ENCODE peak calls at places on chromosomes 6 and 20, in five cellular contexts. Z, P, U, J and D are unnamed samples.

GRCh38 chr20:24148372-24148771 is 159.8 kb upstream of the GGTLC1 start:
- DNase-seq in U (peak; percentile 99), Z (no peak), J (no peak), P (no peak), D (peak; percentile 34)

GRCh38 chr6:157988700-157989063 is 7.0 kb downstream of the SYNJ2 start:
- DNase-seq in J (no peak), U (no peak), P (no peak), Z (no peak), D (no peak)

GRCh38 chr20:40883097-40883496 is 145.5 kb upstream of the TOP1 start:
- DNase-seq in U (no peak), P (no peak), J (no peak), Z (no peak), D (no peak)

GRCh38 chr20:8148501-8148900 is 16.4 kb downstream of the PLCB1 start:
- DNase-seq in U (no peak), J (no peak), Z (no peak), P (no peak), D (no peak)

GRCh38 chr20:23568320-23569011 is at the start of gene CST9L:
- DNase-seq in U (no peak), Z (no peak), P (no peak), J (no peak), D (no peak)

GRCh38 chr6:81753709-81754678 is 1.5 kb upstream of the TENT5A start:
- DNase-seq in J (peak; percentile 77), Z (peak; percentile 34), U (peak; percentile 70), P (peak; percentile 90), D (no peak)

GRCh38 chr6:96234476-96234875 is 218.7 kb downstream of the FUT9 start:
- DNase-seq in U (no peak), J (no peak), Z (no peak), P (no peak), D (no peak)

GRCh38 chr6:89525786-89526562 is 93.0 kb downstream of the ANKRD6 start:
- DNase-seq in Z (no peak), P (no peak), U (no peak), J (no peak), D (no peak)

GRCh38 chr20:59078231-59078630 is 35.6 kb upstream of the PRELID3B start:
- DNase-seq in J (no peak), U (no peak), P (no peak), Z (no peak), D (no peak)

GRCh38 chr6:74557236-74557635 is 648.6 kb downstream of the COL12A1 start:
- DNase-seq in U (no peak), P (no peak), Z (no peak), J (no peak), D (no peak)

GRCh38 chr20:40279390-40279789 is 409.6 kb downstream of the MAFB start:
- DNase-seq in U (no peak), P (peak; percentile 32), Z (no peak), J (no peak), D (no peak)

GRCh38 chr20:54980321-54980960 is 505.0 kb downstream of the DOK5 start:
- DNase-seq in U (peak; percentile 40), Z (no peak), J (peak; percentile 4), P (peak; percentile 35), D (peak; percentile 4)

GRCh38 chr6:108168026-108168463 is 2.2 kb downstream of the NR2E1 start:
- DNase-seq in P (no peak), U (no peak), Z (no peak), J (peak; percentile 69), D (no peak)

GRCh38 chr20:17680128-17680835 is 1.8 kb downstream of the RRBP1 start:
- DNase-seq in U (no peak), Z (no peak), P (peak; percentile 78), J (peak; percentile 44), D (no peak)

GRCh38 chr6:15502451-15503345 is 160.1 kb downstream of the DTNBP1 start:
- DNase-seq in J (no peak), Z (no peak), U (no peak), P (no peak), D (no peak)

GRCh38 chr6:22363166-22363965 is 66.5 kb upstream of the PRL start:
- DNase-seq in U (no peak), P (no peak), J (no peak), Z (no peak), D (no peak)

GRCh38 chr6:30006170-30007131 is 54.6 kb upstream of the POLR1H start:
- DNase-seq in U (no peak), P (peak; percentile 28), Z (no peak), J (peak; percentile 53), D (no peak)

GRCh38 chr6:13000537-13000936 is 284.0 kb downstream of the PHACTR1 start:
- DNase-seq in J (no peak), Z (no peak), U (no peak), P (no peak), D (no peak)

GRCh38 chr20:25242231-25242630 is 5.7 kb upstream of the PYGB start:
- DNase-seq in U (no peak), P (no peak), Z (no peak), J (no peak), D (no peak)

GRCh38 chr6:5541751-5542432 is 280.6 kb downstream of the FARS2 start:
- DNase-seq in P (peak; percentile 13), Z (peak; percentile 78), U (no peak), J (peak; percentile 74), D (no peak)

GRCh38 chr20:4441191-4441590 is 280.5 kb upstream of the PRND start:
- DNase-seq in P (no peak), Z (no peak), U (no peak), J (no peak), D (no peak)
- H3K9me2 ChIP-seq in P (no peaks in the 10 kb centered on the region), Z (no peaks in the 10 kb centered on the region), U (no peaks in the 10 kb centered on the region), J (peaks cover 9% of the 10 kb centered on the region), D (no peaks in the 10 kb centered on the region)

GRCh38 chr6:168054663-168055560 is 24.1 kb downstream of the FRMD1 start:
- DNase-seq in U (no peak), Z (no peak), P (no peak), J (no peak), D (no peak)

GRCh38 chr6:168057836-168058235 is 21.2 kb downstream of the FRMD1 start:
- DNase-seq in U (no peak), Z (no peak), J (no peak), P (no peak), D (no peak)

GRCh38 chr6:168055696-168056489 is 23.1 kb downstream of the FRMD1 start:
- DNase-seq in Z (no peak), U (no peak), P (no peak), J (no peak), D (no peak)

GRCh38 chr6:168058691-168059551 is 20.1 kb downstream of the FRMD1 start:
- DNase-seq in U (peak; percentile 17), J (peak; percentile 62), Z (no peak), P (no peak), D (no peak)

GRCh38 chr6:168056892-168057527 is 22.0 kb downstream of the FRMD1 start:
- DNase-seq in J (no peak), U (no peak), P (no peak), Z (no peak), D (no peak)
- H3K9me2 ChIP-seq in J (no peaks in the 10 kb centered on the region), U (no peaks in the 10 kb centered on the region), P (no peaks in the 10 kb centered on the region), Z (no peaks in the 10 kb centered on the region), D (no peaks in the 10 kb centered on the region)

GRCh38 chr20:63249891-63250290 is 4.4 kb downstream of the NKAIN4 start:
- DNase-seq in P (no peak), J (no peak), Z (no peak), U (no peak), D (no peak)
- H3K9me2 ChIP-seq in P (no peaks in the 10 kb centered on the region), J (no peaks in the 10 kb centered on the region), Z (no peaks in the 10 kb centered on the region), U (no peaks in the 10 kb centered on the region), D (no peaks in the 10 kb centered on the region)

GRCh38 chr20:14824996-14825395 is 487.6 kb upstream of the FLRT3 start:
- DNase-seq in J (no peak), Z (no peak), P (no peak), U (no peak), D (no peak)
- H3K9me2 ChIP-seq in J (peaks cover 6% of the 10 kb centered on the region), Z (no peaks in the 10 kb centered on the region), P (no peaks in the 10 kb centered on the region), U (no peaks in the 10 kb centered on the region), D (no peaks in the 10 kb centered on the region)

GRCh38 chr6:160462116-160462515 is 113.9 kb downstream of the SLC22A3 start:
- DNase-seq in P (no peak), U (no peak), J (no peak), Z (no peak), D (no peak)

GRCh38 chr6:160461641-160462040 is 113.5 kb downstream of the SLC22A3 start:
- DNase-seq in Z (no peak), P (no peak), J (no peak), U (no peak), D (no peak)

GRCh38 chr6:160464744-160465143 is 116.6 kb downstream of the SLC22A3 start:
- DNase-seq in Z (no peak), U (no peak), P (no peak), J (no peak), D (no peak)

GRCh38 chr6:160457843-160458242 is 109.7 kb downstream of the SLC22A3 start:
- DNase-seq in P (no peak), Z (no peak), J (no peak), U (no peak), D (no peak)

DNA sequence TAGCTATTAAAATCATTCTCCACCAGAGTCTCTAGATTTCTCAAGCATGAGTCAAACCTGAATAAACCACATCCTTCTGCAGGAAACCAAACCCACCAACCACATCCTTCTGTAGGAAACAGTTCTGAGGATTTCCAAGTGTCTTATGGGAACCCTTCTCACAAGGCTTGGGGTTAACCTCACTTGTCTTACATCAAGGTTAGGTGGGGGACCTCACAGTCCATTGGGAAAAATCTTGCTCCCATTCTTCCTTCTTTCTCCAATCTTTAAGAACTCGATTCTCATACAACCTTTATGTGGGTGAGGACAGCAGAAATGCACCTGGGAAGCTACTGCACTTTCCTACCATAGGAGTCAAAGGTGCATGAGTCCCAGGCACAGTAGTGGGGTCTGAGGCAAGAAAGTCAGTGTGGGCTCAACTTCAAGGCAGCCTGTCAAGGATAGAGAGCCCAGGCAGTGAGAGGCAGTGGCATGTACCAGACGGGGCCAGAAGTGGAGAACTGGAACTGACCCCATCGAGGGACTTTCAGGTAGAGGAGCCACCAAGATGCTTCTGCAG is 114.5 kb downstream of the SLC22A3 start:
- DNase-seq in Z (no peak), J (no peak), U (peak; percentile 48), P (no peak), D (peak; percentile 2)
- H3K9me2 ChIP-seq in Z (no peaks in the 10 kb centered on the region), J (peaks cover 2% of the 10 kb centered on the region), U (no peaks in the 10 kb centered on the region), P (no peaks in the 10 kb centered on the region), D (no peaks in the 10 kb centered on the region)

GRCh38 chr6:148822819-148823218 is 76.0 kb downstream of the UST start:
- DNase-seq in J (no peak), Z (no peak), P (no peak), U (no peak), D (no peak)

GRCh38 chr6:148825492-148825891 is 78.7 kb downstream of the UST start:
- DNase-seq in U (no peak), J (no peak), Z (no peak), P (no peak), D (no peak)

GRCh38 chr6:148827421-148827820 is 80.6 kb downstream of the UST start:
- DNase-seq in J (no peak), Z (no peak), P (no peak), U (no peak), D (no peak)

GRCh38 chr6:148824960-148825359 is 78.1 kb downstream of the UST start:
- DNase-seq in Z (no peak), P (no peak), J (no peak), U (no peak), D (no peak)

GRCh38 chr6:148824291-148824690 is 77.5 kb downstream of the UST start:
- DNase-seq in U (no peak), J (no peak), P (no peak), Z (no peak), D (no peak)
- H3K9me2 ChIP-seq in U (no peaks in the 10 kb centered on the region), J (no peaks in the 10 kb centered on the region), P (no peaks in the 10 kb centered on the region), Z (no peaks in the 10 kb centered on the region), D (no peaks in the 10 kb centered on the region)